ENCODE peak calls at places on chromosomes 13 and 19, in four cellular contexts. A, P, N and Q are unnamed samples.

GRCh38 chr19:35266904-35267817 is 1.6 kb upstream of the USF2 start:
- DNase-seq in A (no peak), P (peak), N (peak), Q (peak)

GRCh38 chr13:77397636-77398035 is 70.7 kb upstream of the MYCBP2 start:
- DNase-seq in A (no peak), P (no peak), N (no peak), Q (no peak)

GRCh38 chr13:112684444-112684843 is 5.4 kb upstream of the ATP11A start:
- DNase-seq in A (no peak), P (no peak), N (no peak), Q (no peak)

GRCh38 chr13:98143601-98144500 is 957 bp downstream of the FARP1 start:
- DNase-seq in A (no peak), P (peak), N (peak), Q (no peak)

GRCh38 chr19:8017808-8018207 is 12.4 kb upstream of the ELAVL1 start:
- DNase-seq in A (peak), P (no peak), N (peak), Q (peak)

GRCh38 chr19:8126511-8126910 is 22.9 kb downstream of the FBN3 start:
- DNase-seq in A (no peak), P (no peak), N (no peak), Q (no peak)

GRCh38 chr19:5539431-5539833 is 28.3 kb downstream of the TINCR start:
- DNase-seq in A (no peak), P (peak), N (peak), Q (no peak)

GRCh38 chr13:24684600-24684998 is 4.4 kb downstream of the ATP12A start:
- DNase-seq in A (peak), P (no peak), N (no peak), Q (no peak)

GRCh38 chr19:22532388-22533310 is 101.5 kb upstream of the ZNF492 start:
- DNase-seq in A (no peak), P (no peak), N (no peak), Q (no peak)

GRCh38 chr19:17739121-17739875 is 12.0 kb upstream of the FCHO1 start:
- DNase-seq in A (peak), P (peak), N (no peak), Q (no peak)

DNA sequence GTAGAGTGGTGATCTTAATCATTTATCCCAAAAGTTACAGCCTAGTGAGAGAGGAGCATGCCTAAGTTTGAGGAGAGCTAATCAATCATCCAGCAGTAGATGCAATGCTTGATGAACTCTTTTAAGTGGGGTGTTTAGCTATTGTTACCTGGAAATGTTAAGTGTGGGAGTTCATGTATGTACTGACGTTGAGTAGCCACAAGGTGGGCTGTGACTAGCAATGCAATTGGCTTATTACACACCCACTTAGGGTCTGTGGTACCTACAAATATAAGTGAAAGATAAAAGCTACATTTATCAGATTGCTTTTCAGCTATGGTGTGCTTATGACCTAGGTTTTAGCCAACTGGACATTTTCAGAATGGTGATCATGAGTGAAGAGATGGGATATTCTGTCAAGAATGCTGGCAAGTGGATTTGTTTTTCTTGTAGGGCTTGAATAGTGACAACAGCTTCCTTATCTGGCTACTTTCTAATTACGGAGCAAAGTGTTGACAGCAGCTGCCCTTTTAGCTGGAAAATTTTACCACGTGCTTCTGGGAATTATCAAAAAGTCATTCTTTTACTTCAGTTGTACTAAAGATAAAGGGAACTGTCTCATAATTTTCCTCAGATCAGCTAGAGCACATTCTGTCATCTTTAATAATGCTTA is 170.6 kb downstream of the POSTN start:
- DNase-seq in A (no peak), P (no peak), N (no peak), Q (no peak)
- TF ChIP-seq CTCF in A (no peak), P (no peak), N (peak), Q (no peak)

DNA sequence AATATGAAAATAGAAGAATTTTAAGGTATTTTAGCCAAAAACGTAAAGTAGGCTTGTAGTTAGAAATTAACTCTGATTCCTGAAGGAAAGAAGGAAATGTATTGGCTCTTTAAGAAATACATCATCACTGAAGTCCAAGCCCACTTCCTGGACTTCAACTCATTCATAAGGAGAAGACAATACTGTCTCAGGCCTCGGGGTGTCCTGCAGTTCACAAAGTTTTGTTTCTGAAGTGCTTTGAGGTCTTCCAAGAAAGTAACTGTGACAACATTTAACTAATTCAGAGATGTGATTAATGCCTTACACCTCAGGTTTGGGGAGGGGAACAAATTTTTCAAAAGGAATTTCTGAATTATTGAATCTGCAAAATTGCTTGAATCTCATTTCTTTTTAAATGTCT is 65.8 kb upstream of the STARD13 start:
- DNase-seq in A (peak), P (no peak), N (no peak), Q (no peak)
- TF ChIP-seq CTCF in A (no peak), P (no peak), N (no peak), Q (peak)

DNA sequence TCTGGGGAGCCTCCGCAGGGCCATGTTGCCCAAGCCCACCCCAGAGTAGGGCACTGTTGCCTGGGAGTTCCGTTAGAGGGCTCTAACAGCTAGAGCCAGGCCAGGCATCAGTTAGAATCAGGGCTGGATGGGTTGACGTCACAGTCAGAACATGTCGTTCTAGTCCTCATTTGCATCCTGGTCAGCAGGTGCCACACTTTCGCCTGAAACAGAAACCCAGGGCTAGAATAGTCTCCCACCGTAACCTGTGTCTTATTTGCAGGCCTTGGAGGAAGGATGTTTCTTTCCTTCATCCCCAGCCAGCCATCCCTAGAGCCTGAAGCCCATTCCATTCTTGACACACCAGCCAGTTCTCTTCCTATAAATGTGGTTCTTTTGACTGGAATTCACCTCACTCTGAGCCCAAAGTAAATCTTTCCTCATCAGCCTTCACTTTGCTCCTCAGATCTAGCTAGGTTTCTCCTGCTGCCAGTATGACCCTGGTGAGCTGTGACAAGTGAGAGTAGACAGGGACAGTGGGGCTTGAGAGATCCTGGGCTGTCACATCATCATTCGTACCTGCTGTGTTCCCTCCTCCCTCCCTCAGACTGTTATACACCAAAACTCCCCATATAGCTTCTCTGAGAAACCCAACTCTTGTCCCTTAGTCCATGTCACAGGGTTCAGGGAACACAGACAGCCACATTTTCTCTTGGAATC is 12.2 kb upstream of the CCDC97 start:
- DNase-seq in A (peak), P (no peak), N (no peak), Q (no peak)
- TF ChIP-seq CTCF in A (peak), P (no peak), N (no peak), Q (no peak)

GRCh38 chr13:25980255-25980654 is 71.6 kb downstream of the SHISA2 start:
- DNase-seq in A (no peak), P (peak), N (peak), Q (no peak)
- TF ChIP-seq CTCF in A (no peak), P (peak), N (peak), Q (no peak)

GRCh38 chr19:27774337-27774736 is 1438.6 kb downstream of the UQCRFS1 start:
- DNase-seq in A (no peak), P (no peak), N (no peak), Q (no peak)
- TF ChIP-seq CTCF in A (no peak), P (no peak), N (no peak), Q (no peak)

GRCh38 chr13:43023244-43023931 is at the start of gene DNAJC15:
- DNase-seq in A (peak), P (peak), N (peak), Q (peak)
- TF ChIP-seq CTCF in A (peak), P (no peak), N (no peak), Q (peak)

DNA sequence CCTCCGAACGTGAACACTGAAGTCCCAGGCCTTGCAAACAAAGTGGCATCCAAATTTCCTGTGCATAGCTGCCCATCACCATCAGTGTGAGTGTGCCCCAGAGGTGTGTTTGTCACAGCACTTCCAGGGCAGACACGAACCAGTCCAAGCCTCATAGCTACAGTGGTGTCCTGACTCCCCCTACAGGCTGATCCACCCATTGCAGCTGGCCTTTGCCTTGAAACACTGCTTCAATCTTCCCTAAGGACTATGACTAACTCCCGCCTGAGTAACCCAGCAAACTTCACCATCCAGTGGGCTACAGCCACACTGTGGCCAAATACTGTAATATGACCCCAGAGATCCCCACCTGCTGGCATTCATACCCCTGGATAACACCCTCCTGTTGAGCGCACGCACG is 3.9 kb downstream of the ZNF266 start:
- DNase-seq in A (no peak), P (peak), N (peak), Q (no peak)
- TF ChIP-seq CTCF in A (peak), P (peak), N (peak), Q (peak)